ENCODE peak calls at places on chromosome 19, in five cellular contexts. G, N, E, I and L are unnamed samples.

GRCh38 chr19:35248310-35249145 is at the start of gene LSR:
- DNase-seq in G (peak; percentile 89), N (peak; percentile 93), E (peak; percentile 94), I (peak; percentile 96), L (peak; percentile 70)

GRCh38 chr19:58054792-58055482 is 4.1 kb upstream of the ZNF135 start:
- DNase-seq in G (no peak), N (peak; percentile 62), E (no peak), I (no peak), L (no peak)

GRCh38 chr19:51751655-51752054 is at the start of gene FPR1:
- DNase-seq in G (no peak), N (no peak), E (peak; percentile 55), I (no peak), L (no peak)

GRCh38 chr19:16018106-16018755 is 58.1 kb upstream of the TPM4 start:
- DNase-seq in G (no peak), N (no peak), E (no peak), I (no peak), L (no peak)

GRCh38 chr19:52748336-52748950 is 13.6 kb upstream of the ZNF611 start:
- DNase-seq in G (peak; percentile 35), N (no peak), E (no peak), I (peak; percentile 56), L (peak; percentile 4)

GRCh38 chr19:5557691-5558090 is 10.1 kb downstream of the TINCR start:
- DNase-seq in G (no peak), N (no peak), E (no peak), I (no peak), L (no peak)

GRCh38 chr19:2385053-2385721 is 25.1 kb downstream of the TMPRSS9 start:
- DNase-seq in G (peak; percentile 81), N (peak; percentile 82), E (peak; percentile 97), I (peak; percentile 77), L (no peak)

GRCh38 chr19:5456130-5456835 is 1.1 kb downstream of the ZNRF4 start:
- DNase-seq in G (no peak), N (no peak), E (no peak), I (no peak), L (no peak)

GRCh38 chr19:19464339-19465098 is 50.8 kb downstream of the TSSK6 start:
- DNase-seq in G (no peak), N (no peak), E (no peak), I (no peak), L (no peak)

GRCh38 chr19:35301961-35302360 is 10.0 kb downstream of the MAG start:
- DNase-seq in G (no peak), N (no peak), E (no peak), I (no peak), L (no peak)

GRCh38 chr19:48836089-48837017 is at the start of gene HSD17B14:
- DNase-seq in G (no peak), N (peak; percentile 80), E (no peak), I (no peak), L (no peak)

GRCh38 chr19:36115453-36116343 is at the start of gene TBCB:
- DNase-seq in G (peak; percentile 25), N (no peak), E (no peak), I (peak; percentile 82), L (no peak)

GRCh38 chr19:58154287-58154678 is 3.7 kb upstream of the ZNF329 start:
- DNase-seq in G (peak; percentile 38), N (no peak), E (no peak), I (no peak), L (no peak)

GRCh38 chr19:19649580-19649995 is 6.1 kb upstream of the GMIP start:
- DNase-seq in G (no peak), N (no peak), E (no peak), I (no peak), L (no peak)

GRCh38 chr19:49475995-49476880 is 2.2 kb downstream of the FLT3LG start:
- DNase-seq in G (no peak), N (peak; percentile 93), E (no peak), I (peak; percentile 76), L (no peak)

GRCh38 chr19:40441719-40442253 is 2.3 kb downstream of the SERTAD3 start:
- DNase-seq in G (no peak), N (no peak), E (no peak), I (no peak), L (no peak)

GRCh38 chr19:55311397-55311796 is 13.7 kb downstream of the TMEM150B start:
- DNase-seq in G (no peak), N (no peak), E (no peak), I (no peak), L (no peak)

GRCh38 chr19:4504297-4504701 is 14.0 kb downstream of the PLIN4 start:
- DNase-seq in G (no peak), N (no peak), E (no peak), I (no peak), L (no peak)

GRCh38 chr19:38250821-38251563 is 5.2 kb downstream of the PPP1R14A start:
- DNase-seq in G (peak; percentile 82), N (peak; percentile 70), E (no peak), I (no peak), L (no peak)

GRCh38 chr19:10352764-10353671 is 13.6 kb upstream of the ICAM3 start:
- DNase-seq in G (no peak), N (peak; percentile 96), E (no peak), I (peak; percentile 38), L (no peak)
- H3K4me2 ChIP-seq in G (no peak overlapping the region), N (peak overlapping the region; percentile 72), E (no peak overlapping the region), I (no peak overlapping the region), L (no peak overlapping the region)

GRCh38 chr19:30883071-30883470 is 466.2 kb downstream of the TSHZ3 start:
- DNase-seq in G (no peak), N (no peak), E (no peak), I (no peak), L (no peak)

GRCh38 chr19:30880551-30880950 is 468.7 kb downstream of the TSHZ3 start:
- DNase-seq in G (no peak), N (no peak), E (no peak), I (no peak), L (no peak)

GRCh38 chr19:30881281-30881680 is 468.0 kb downstream of the TSHZ3 start:
- DNase-seq in G (no peak), N (no peak), E (no peak), I (no peak), L (no peak)

GRCh38 chr19:30882411-30883005 is 466.7 kb downstream of the TSHZ3 start:
- DNase-seq in G (no peak), N (no peak), E (no peak), I (no peak), L (no peak)

DNA sequence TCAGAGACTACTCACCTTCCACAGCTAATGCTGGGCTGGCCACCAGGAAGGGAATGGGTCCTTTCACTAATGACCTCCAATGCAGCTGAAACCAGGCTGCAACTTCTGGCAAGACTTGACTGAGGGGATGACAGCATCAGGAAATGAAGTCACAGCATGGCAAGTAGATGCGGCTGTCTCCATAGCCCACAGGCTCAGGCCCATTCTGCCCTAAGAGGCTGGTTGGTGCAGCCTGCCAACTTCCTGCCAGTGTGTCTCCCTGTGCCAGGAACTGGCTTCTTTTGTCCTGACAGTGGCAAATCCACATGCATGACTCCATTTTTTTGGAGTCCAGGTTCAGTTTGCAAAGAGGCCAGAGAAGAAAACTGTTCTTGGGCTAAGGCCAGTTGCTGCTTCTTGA is 467.2 kb downstream of the TSHZ3 start:
- DNase-seq in G (no peak), N (no peak), E (no peak), I (no peak), L (no peak)
- TF ChIP-seq SRF in G (no peak), N (no peak), E (no peak), I (no peak), L (no peak)

GRCh38 chr19:17967258-17968051 is 548 bp downstream of the KCNN1 start:
- DNase-seq in G (no peak), N (peak; percentile 57), E (no peak), I (no peak), L (no peak)
- TF ChIP-seq EZH2 in G (peak; percentile 95), N (no peak), E (no peak), I (no peak), L (no peak)

DNA sequence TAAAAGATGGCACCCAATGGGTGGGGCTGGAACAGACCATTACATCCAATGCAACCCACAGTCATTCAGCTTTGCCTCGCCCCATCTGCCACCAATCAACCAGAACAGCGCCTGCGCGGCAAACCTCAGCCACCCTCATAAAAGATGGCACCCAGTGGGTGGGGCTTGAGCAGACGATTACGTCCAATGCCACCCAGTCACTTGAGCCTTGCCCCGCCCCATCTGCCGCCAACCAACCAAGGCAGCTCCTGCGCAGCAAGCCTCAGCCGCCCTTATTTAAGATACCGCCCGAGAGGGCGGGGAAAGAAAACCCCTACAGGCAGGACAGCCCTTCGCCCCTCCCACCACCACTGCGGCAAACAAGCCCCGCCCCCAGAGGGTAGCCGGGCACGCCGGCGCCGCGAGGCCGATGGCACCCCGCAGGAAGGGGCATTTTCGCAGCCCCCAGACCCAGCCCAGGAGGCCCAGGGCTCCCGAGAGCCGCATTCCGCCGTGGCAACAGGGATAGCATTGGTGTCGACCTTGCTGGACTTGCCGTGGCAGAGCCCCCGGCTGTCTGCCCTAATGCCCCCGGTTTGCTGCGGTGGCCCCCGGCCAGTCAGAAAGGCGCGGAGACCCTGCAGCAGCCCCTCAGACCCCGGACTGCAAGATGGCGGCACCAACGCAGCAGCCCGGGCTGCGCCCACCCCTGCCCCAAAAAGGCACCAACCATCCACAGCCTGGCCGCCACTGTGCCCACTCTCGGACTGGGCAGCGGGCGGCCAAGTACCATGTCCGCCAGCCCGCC is 668 bp downstream of the PEG3 start:
- DNase-seq in G (peak; percentile 95), N (no peak), E (no peak), I (no peak), L (no peak)
- H3K4me2 ChIP-seq in G (peak overlapping the region; percentile 38), N (no peak overlapping the region), E (no peak overlapping the region), I (no peak overlapping the region), L (no peak overlapping the region)

GRCh38 chr19:3452456-3453068 is 27.8 kb downstream of the SMIM24 start:
- DNase-seq in G (no peak), N (no peak), E (no peak), I (no peak), L (no peak)
- TF ChIP-seq SRF in G (no peak), N (no peak), E (no peak), I (no peak), L (no peak)

DNA sequence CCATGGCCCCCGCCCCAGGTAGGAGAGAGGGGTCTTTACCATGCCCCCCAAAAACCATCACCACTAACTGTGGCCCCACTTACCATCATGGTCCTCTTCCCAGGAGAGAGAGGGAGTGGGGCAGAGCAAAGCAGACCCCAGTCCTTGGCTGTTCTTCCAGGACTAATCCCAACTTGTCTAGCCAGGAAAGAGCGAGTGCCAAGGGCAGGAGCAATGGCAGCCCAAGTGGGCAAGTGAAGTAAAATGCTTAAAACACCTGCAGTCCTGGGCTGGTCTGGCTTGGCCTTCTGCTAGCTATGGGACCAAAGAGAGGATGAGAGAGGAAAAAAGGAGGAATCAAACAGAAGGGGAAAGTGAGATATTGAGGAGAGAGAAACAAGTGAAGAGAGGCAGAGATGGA is 17.9 kb downstream of the ZSWIM4 start:
- DNase-seq in G (no peak), N (no peak), E (no peak), I (no peak), L (no peak)
- TF ChIP-seq EZH2 in G (no peak), N (no peak), E (no peak), I (no peak), L (no peak)

GRCh38 chr19:44588753-44589112 is 24.6 kb upstream of the IGSF23 start:
- DNase-seq in G (no peak), N (no peak), E (peak; percentile 39), I (no peak), L (no peak)
- H3K4me2 ChIP-seq in G (no peak overlapping the region), N (no peak overlapping the region), E (peak overlapping the region; percentile 75), I (peak overlapping the region; percentile 39), L (no peak overlapping the region)

GRCh38 chr19:17841371-17841809 is 6.4 kb downstream of the JAK3 start:
- DNase-seq in G (no peak), N (no peak), E (no peak), I (no peak), L (no peak)
- TF ChIP-seq SRF in G (no peak), N (no peak), E (no peak), I (no peak), L (no peak)